ENCODE peak calls at places on chromosomes 16 and 17, in seven cellular contexts. One of them, this sample, is unnamed.

GRCh38 chr17:35433075-35433894 is 985 bp upstream of the SLFN12 start:
- DNase-seq in dorsolateral prefrontal cortex: no peak
- DNase-seq in GM23338: peak; percentile 96
- DNase-seq in neural progenitor cell: peak; percentile 36
- DNase-seq in ovary: peak; percentile 80
- DNase-seq in kidney: peak; percentile 79
- DNase-seq in PC-3: peak; percentile 88
- DNase-seq in this sample: peak; percentile 62

GRCh38 chr16:84461504-84462295 is 42.8 kb downstream of the MEAK7 start:
- DNase-seq in PC-3: no peak
- DNase-seq in ovary: no peak
- DNase-seq in neural progenitor cell: no peak
- DNase-seq in GM23338: no peak
- DNase-seq in kidney: no peak
- DNase-seq in dorsolateral prefrontal cortex: peak; percentile 36
- DNase-seq in this sample: peak; percentile 14

GRCh38 chr17:33668516-33668915 is 375.4 kb upstream of the ASIC2 start:
- DNase-seq in ovary: no peak
- DNase-seq in neural progenitor cell: no peak
- DNase-seq in dorsolateral prefrontal cortex: no peak
- DNase-seq in kidney: no peak
- DNase-seq in GM23338: no peak
- DNase-seq in PC-3: no peak
- DNase-seq in this sample: no peak

GRCh38 chr17:48127371-48128051 is 19.9 kb downstream of the SNX11 start:
- DNase-seq in kidney: peak; percentile 85
- DNase-seq in GM23338: no peak
- DNase-seq in neural progenitor cell: no peak
- DNase-seq in PC-3: peak; percentile 87
- DNase-seq in dorsolateral prefrontal cortex: no peak
- DNase-seq in ovary: no peak
- DNase-seq in this sample: no peak

GRCh38 chr16:1979271-1980025 is 1.8 kb downstream of the NOXO1 start:
- DNase-seq in ovary: no peak
- DNase-seq in PC-3: peak; percentile 85
- DNase-seq in GM23338: peak; percentile 78
- DNase-seq in neural progenitor cell: peak; percentile 52
- DNase-seq in kidney: peak; percentile 86
- DNase-seq in dorsolateral prefrontal cortex: no peak
- DNase-seq in this sample: no peak

GRCh38 chr16:17301593-17302135 is 169.1 kb downstream of the XYLT1 start:
- DNase-seq in kidney: no peak
- DNase-seq in dorsolateral prefrontal cortex: no peak
- DNase-seq in ovary: no peak
- DNase-seq in neural progenitor cell: no peak
- DNase-seq in GM23338: no peak
- DNase-seq in PC-3: no peak
- DNase-seq in this sample: no peak

GRCh38 chr17:47207143-47208067 is 1.7 kb upstream of the MYL4 start:
- DNase-seq in neural progenitor cell: no peak
- DNase-seq in dorsolateral prefrontal cortex: no peak
- DNase-seq in GM23338: no peak
- DNase-seq in kidney: no peak
- DNase-seq in PC-3: no peak
- DNase-seq in ovary: no peak
- DNase-seq in this sample: no peak

GRCh38 chr17:75478508-75478907 is 22.1 kb downstream of the TMEM94 start:
- DNase-seq in kidney: peak; percentile 47
- DNase-seq in GM23338: peak; percentile 38
- DNase-seq in PC-3: no peak
- DNase-seq in neural progenitor cell: peak; percentile 66
- DNase-seq in ovary: no peak
- DNase-seq in dorsolateral prefrontal cortex: no peak
- DNase-seq in this sample: no peak

GRCh38 chr17:27379863-27380533 is 76.2 kb upstream of the KSR1 start:
- DNase-seq in PC-3: peak; percentile 61
- DNase-seq in neural progenitor cell: peak; percentile 77
- DNase-seq in dorsolateral prefrontal cortex: peak; percentile 72
- DNase-seq in kidney: peak; percentile 94
- DNase-seq in GM23338: peak; percentile 18
- DNase-seq in ovary: peak; percentile 54
- DNase-seq in this sample: no peak

GRCh38 chr17:75877752-75878173 is 618 bp downstream of the TRIM47 start:
- DNase-seq in GM23338: peak; percentile 91
- DNase-seq in kidney: peak; percentile 92
- DNase-seq in neural progenitor cell: peak; percentile 93
- DNase-seq in ovary: peak; percentile 63
- DNase-seq in dorsolateral prefrontal cortex: peak; percentile 82
- DNase-seq in PC-3: peak; percentile 88
- DNase-seq in this sample: no peak

GRCh38 chr17:72460711-72461110 is 339.9 kb downstream of the SOX9 start:
- DNase-seq in dorsolateral prefrontal cortex: no peak
- DNase-seq in GM23338: no peak
- DNase-seq in PC-3: peak; percentile 18
- DNase-seq in ovary: no peak
- DNase-seq in neural progenitor cell: no peak
- DNase-seq in kidney: no peak
- DNase-seq in this sample: no peak

GRCh38 chr16:76386784-76387183 is 109.6 kb downstream of the CNTNAP4 start:
- DNase-seq in kidney: no peak
- DNase-seq in GM23338: no peak
- DNase-seq in PC-3: peak; percentile 8
- DNase-seq in neural progenitor cell: no peak
- DNase-seq in dorsolateral prefrontal cortex: no peak
- DNase-seq in ovary: no peak
- DNase-seq in this sample: no peak

GRCh38 chr17:17414316-17414937 is 62.4 kb upstream of the MED9 start:
- DNase-seq in ovary: peak; percentile 12
- DNase-seq in GM23338: no peak
- DNase-seq in dorsolateral prefrontal cortex: peak; percentile 63
- DNase-seq in kidney: no peak
- DNase-seq in neural progenitor cell: no peak
- DNase-seq in PC-3: peak; percentile 70
- DNase-seq in this sample: no peak

GRCh38 chr17:37338847-37339246 is 36.9 kb upstream of the C17orf78 start:
- DNase-seq in kidney: no peak
- DNase-seq in PC-3: no peak
- DNase-seq in neural progenitor cell: no peak
- DNase-seq in GM23338: no peak
- DNase-seq in ovary: no peak
- DNase-seq in dorsolateral prefrontal cortex: no peak
- DNase-seq in this sample: no peak

GRCh38 chr17:76556759-76557367 is 17.0 kb downstream of the PRCD start:
- DNase-seq in kidney: no peak
- DNase-seq in neural progenitor cell: peak; percentile 25
- DNase-seq in ovary: no peak
- DNase-seq in dorsolateral prefrontal cortex: no peak
- DNase-seq in PC-3: peak; percentile 40
- DNase-seq in GM23338: peak; percentile 55
- DNase-seq in this sample: no peak

GRCh38 chr17:81470944-81471803 is 41.4 kb downstream of the ACTG1 start:
- DNase-seq in kidney: no peak
- DNase-seq in neural progenitor cell: peak; percentile 72
- DNase-seq in PC-3: peak; percentile 57
- DNase-seq in dorsolateral prefrontal cortex: no peak
- DNase-seq in GM23338: no peak
- DNase-seq in ovary: no peak
- DNase-seq in this sample: no peak

GRCh38 chr16:66469291-66469931 is 42.3 kb downstream of the BEAN1 start:
- DNase-seq in PC-3: no peak
- DNase-seq in GM23338: no peak
- DNase-seq in ovary: no peak
- DNase-seq in kidney: no peak
- DNase-seq in dorsolateral prefrontal cortex: peak; percentile 20
- DNase-seq in neural progenitor cell: no peak
- DNase-seq in this sample: no peak

GRCh38 chr16:79598341-79599181 is 2.0 kb downstream of the MAF start:
- DNase-seq in kidney: peak; percentile 88
- DNase-seq in dorsolateral prefrontal cortex: peak; percentile 59
- DNase-seq in GM23338: peak; percentile 71
- DNase-seq in PC-3: no peak
- DNase-seq in neural progenitor cell: peak; percentile 87
- DNase-seq in ovary: peak; percentile 66
- DNase-seq in this sample: no peak

GRCh38 chr16:79597277-79597676 is 3.3 kb downstream of the MAF start:
- DNase-seq in PC-3: no peak
- DNase-seq in neural progenitor cell: no peak
- DNase-seq in GM23338: no peak
- DNase-seq in ovary: no peak
- DNase-seq in dorsolateral prefrontal cortex: no peak
- DNase-seq in kidney: no peak
- DNase-seq in this sample: no peak

GRCh38 chr16:79595916-79596450 is 4.6 kb downstream of the MAF start:
- DNase-seq in PC-3: no peak
- DNase-seq in GM23338: no peak
- DNase-seq in ovary: no peak
- DNase-seq in neural progenitor cell: no peak
- DNase-seq in dorsolateral prefrontal cortex: no peak
- DNase-seq in kidney: no peak
- DNase-seq in this sample: no peak

GRCh38 chr16:79599256-79599836 is 1.2 kb downstream of the MAF start:
- DNase-seq in neural progenitor cell: peak; percentile 74
- DNase-seq in ovary: peak; percentile 41
- DNase-seq in PC-3: no peak
- DNase-seq in GM23338: peak; percentile 45
- DNase-seq in dorsolateral prefrontal cortex: no peak
- DNase-seq in kidney: peak; percentile 82
- DNase-seq in this sample: no peak

DNA sequence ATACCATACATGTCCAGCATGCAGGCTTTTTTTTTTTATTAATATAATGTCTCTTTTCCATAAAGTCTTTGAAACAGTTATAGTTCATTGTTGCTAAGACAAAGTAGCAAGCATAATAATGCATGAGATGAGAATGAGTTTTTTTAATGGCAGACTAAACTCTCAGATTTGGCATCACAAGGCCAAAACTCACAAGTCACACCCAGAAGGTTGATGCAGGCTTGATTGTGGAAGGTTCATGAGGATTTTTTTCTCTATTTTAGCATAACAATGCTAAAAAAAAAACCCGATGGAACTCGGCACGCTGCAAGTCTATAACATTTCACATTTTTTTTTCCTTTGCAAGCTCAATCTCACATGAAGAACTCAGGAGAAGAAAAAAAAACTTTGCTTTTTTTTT is 2.8 kb downstream of the MAF start:
- DNase-seq in neural progenitor cell: no peak
- DNase-seq in PC-3: no peak
- DNase-seq in kidney: no peak
- DNase-seq in ovary: no peak
- DNase-seq in GM23338: peak; percentile 8
- DNase-seq in dorsolateral prefrontal cortex: no peak
- DNase-seq in this sample: no peak
- TF ChIP-seq CTCF in neural progenitor cell: no peak
- TF ChIP-seq CTCF in PC-3: no peak
- TF ChIP-seq CTCF in kidney: no peak
- TF ChIP-seq CTCF in ovary: no peak
- TF ChIP-seq CTCF in GM23338: no peak
- TF ChIP-seq CTCF in dorsolateral prefrontal cortex: no peak
- TF ChIP-seq CTCF in this sample: no peak

GRCh38 chr17:82963104-82963950 is 116.1 kb upstream of the METRNL start:
- DNase-seq in kidney: peak; percentile 94
- DNase-seq in neural progenitor cell: peak; percentile 86
- DNase-seq in PC-3: peak; percentile 82
- DNase-seq in GM23338: peak; percentile 95
- DNase-seq in ovary: peak; percentile 67
- DNase-seq in dorsolateral prefrontal cortex: peak; percentile 74
- DNase-seq in this sample: no peak
- TF ChIP-seq CTCF in kidney: peak; percentile 82
- TF ChIP-seq CTCF in neural progenitor cell: peak; percentile 67
- TF ChIP-seq CTCF in PC-3: peak; percentile 74
- TF ChIP-seq CTCF in GM23338: peak; percentile 60
- TF ChIP-seq CTCF in ovary: peak; percentile 67
- TF ChIP-seq CTCF in dorsolateral prefrontal cortex: peak; percentile 58
- TF ChIP-seq CTCF in this sample: no peak

GRCh38 chr17:16288860-16289571 is 64.3 kb downstream of the CENPV start:
- DNase-seq in GM23338: no peak
- DNase-seq in neural progenitor cell: no peak
- DNase-seq in kidney: no peak
- DNase-seq in ovary: no peak
- DNase-seq in dorsolateral prefrontal cortex: no peak
- DNase-seq in PC-3: peak; percentile 32
- DNase-seq in this sample: no peak

GRCh38 chr17:16298140-16298662 is 55.1 kb downstream of the CENPV start:
- DNase-seq in ovary: no peak
- DNase-seq in neural progenitor cell: no peak
- DNase-seq in PC-3: no peak
- DNase-seq in GM23338: no peak
- DNase-seq in kidney: no peak
- DNase-seq in dorsolateral prefrontal cortex: no peak
- DNase-seq in this sample: no peak

GRCh38 chr17:16297367-16298139 is 55.7 kb downstream of the CENPV start:
- DNase-seq in neural progenitor cell: peak; percentile 31
- DNase-seq in ovary: no peak
- DNase-seq in PC-3: no peak
- DNase-seq in dorsolateral prefrontal cortex: no peak
- DNase-seq in GM23338: peak; percentile 31
- DNase-seq in kidney: no peak
- DNase-seq in this sample: no peak

GRCh38 chr17:16293918-16294317 is 59.4 kb downstream of the CENPV start:
- DNase-seq in neural progenitor cell: no peak
- DNase-seq in ovary: no peak
- DNase-seq in dorsolateral prefrontal cortex: no peak
- DNase-seq in PC-3: no peak
- DNase-seq in GM23338: no peak
- DNase-seq in kidney: no peak
- DNase-seq in this sample: no peak

DNA sequence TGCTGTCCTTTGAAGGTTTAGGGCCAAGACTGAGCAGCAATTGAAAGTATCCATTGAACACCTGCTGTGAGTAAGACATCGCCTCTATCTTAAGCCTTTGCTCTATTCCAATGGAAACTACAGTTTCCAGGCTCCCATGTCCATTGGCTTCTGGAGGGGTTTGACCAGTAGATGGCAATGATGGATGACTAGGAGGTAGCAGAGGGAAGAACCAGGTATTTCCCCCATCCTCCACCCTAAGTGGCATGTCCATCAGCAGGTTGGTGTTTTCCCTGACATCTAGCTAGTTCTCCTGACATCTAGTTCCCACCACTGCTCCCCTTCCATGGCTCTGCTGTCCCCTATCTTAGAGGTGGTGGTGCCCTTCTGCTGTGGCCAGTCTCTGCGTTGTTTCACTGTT is 58.7 kb downstream of the CENPV start:
- DNase-seq in ovary: no peak
- DNase-seq in PC-3: peak; percentile 29
- DNase-seq in neural progenitor cell: no peak
- DNase-seq in GM23338: no peak
- DNase-seq in dorsolateral prefrontal cortex: no peak
- DNase-seq in kidney: no peak
- DNase-seq in this sample: no peak
- TF ChIP-seq CTCF in ovary: no peak
- TF ChIP-seq CTCF in PC-3: peak; percentile 25
- TF ChIP-seq CTCF in neural progenitor cell: no peak
- TF ChIP-seq CTCF in GM23338: no peak
- TF ChIP-seq CTCF in dorsolateral prefrontal cortex: no peak
- TF ChIP-seq CTCF in kidney: no peak
- TF ChIP-seq CTCF in this sample: no peak

GRCh38 chr17:62179525-62180161 is 114.6 kb upstream of the MED13 start:
- DNase-seq in PC-3: peak; percentile 95
- DNase-seq in dorsolateral prefrontal cortex: no peak
- DNase-seq in kidney: no peak
- DNase-seq in ovary: no peak
- DNase-seq in neural progenitor cell: no peak
- DNase-seq in GM23338: no peak
- DNase-seq in this sample: no peak
- TF ChIP-seq CTCF in PC-3: peak; percentile 86
- TF ChIP-seq CTCF in dorsolateral prefrontal cortex: no peak
- TF ChIP-seq CTCF in kidney: no peak
- TF ChIP-seq CTCF in ovary: no peak
- TF ChIP-seq CTCF in neural progenitor cell: no peak
- TF ChIP-seq CTCF in GM23338: no peak
- TF ChIP-seq CTCF in this sample: no peak

This sample was measured in omental fat pad.